ENCODE peak calls at places on chromosomes 1 and 21, in nine cellular contexts. One of them, this sample, is unnamed.

GRCh38 chr1:59298178-59298583 is 1.3 kb downstream of the FGGY start:
- DNase-seq in fibroblast of villous mesenchyme: no peak
- DNase-seq in GM12865: no peak
- DNase-seq in RWPE1: no peak
- DNase-seq in IMR-90: no peak
- DNase-seq in cardiac muscle cell: no peak
- DNase-seq in transverse colon: no peak
- DNase-seq in PC-3: no peak
- DNase-seq in activated B cell treated with CpG ODN at 0.5 μM for 24 hours: no peak
- DNase-seq in this sample: no peak

GRCh38 chr1:239893127-239893731 is 198.5 kb upstream of the FMN2 start:
- DNase-seq in fibroblast of villous mesenchyme: no peak
- DNase-seq in GM12865: no peak
- DNase-seq in RWPE1: peak
- DNase-seq in IMR-90: no peak
- DNase-seq in cardiac muscle cell: no peak
- DNase-seq in transverse colon: no peak
- DNase-seq in PC-3: peak
- DNase-seq in activated B cell treated with CpG ODN at 0.5 μM for 24 hours: no peak
- DNase-seq in this sample: no peak

GRCh38 chr1:201020040-201020591 is 3.4 kb downstream of the KIF21B start:
- DNase-seq in fibroblast of villous mesenchyme: no peak
- DNase-seq in GM12865: peak
- DNase-seq in RWPE1: peak
- DNase-seq in IMR-90: no peak
- DNase-seq in cardiac muscle cell: no peak
- DNase-seq in transverse colon: peak
- DNase-seq in PC-3: no peak
- DNase-seq in activated B cell treated with CpG ODN at 0.5 μM for 24 hours: no peak
- DNase-seq in this sample: peak

GRCh38 chr1:181364801-181365200 is 118.5 kb upstream of the CACNA1E start:
- DNase-seq in fibroblast of villous mesenchyme: no peak
- DNase-seq in GM12865: no peak
- DNase-seq in RWPE1: no peak
- DNase-seq in IMR-90: no peak
- DNase-seq in cardiac muscle cell: no peak
- DNase-seq in transverse colon: no peak
- DNase-seq in PC-3: no peak
- DNase-seq in activated B cell treated with CpG ODN at 0.5 μM for 24 hours: no peak
- DNase-seq in this sample: no peak

GRCh38 chr1:219010720-219011119 is 163.0 kb upstream of the LYPLAL1 start:
- DNase-seq in fibroblast of villous mesenchyme: no peak
- DNase-seq in GM12865: no peak
- DNase-seq in RWPE1: no peak
- DNase-seq in IMR-90: no peak
- DNase-seq in cardiac muscle cell: no peak
- DNase-seq in transverse colon: no peak
- DNase-seq in PC-3: no peak
- DNase-seq in activated B cell treated with CpG ODN at 0.5 μM for 24 hours: no peak
- DNase-seq in this sample: no peak

GRCh38 chr1:221458430-221459156 is 283.3 kb downstream of the DUSP10 start:
- DNase-seq in fibroblast of villous mesenchyme: peak
- DNase-seq in GM12865: no peak
- DNase-seq in RWPE1: no peak
- DNase-seq in IMR-90: peak
- DNase-seq in cardiac muscle cell: peak
- DNase-seq in transverse colon: no peak
- DNase-seq in PC-3: no peak
- DNase-seq in activated B cell treated with CpG ODN at 0.5 μM for 24 hours: no peak
- DNase-seq in this sample: no peak

GRCh38 chr1:87092852-87093251 is 178.4 kb downstream of the HS2ST1 start:
- DNase-seq in fibroblast of villous mesenchyme: no peak
- DNase-seq in GM12865: no peak
- DNase-seq in RWPE1: no peak
- DNase-seq in IMR-90: no peak
- DNase-seq in cardiac muscle cell: no peak
- DNase-seq in transverse colon: no peak
- DNase-seq in PC-3: no peak
- DNase-seq in activated B cell treated with CpG ODN at 0.5 μM for 24 hours: no peak
- DNase-seq in this sample: no peak

GRCh38 chr1:149903836-149904491 is 4.6 kb downstream of the BOLA1 start:
- DNase-seq in fibroblast of villous mesenchyme: no peak
- DNase-seq in GM12865: no peak
- DNase-seq in RWPE1: no peak
- DNase-seq in IMR-90: no peak
- DNase-seq in cardiac muscle cell: no peak
- DNase-seq in transverse colon: no peak
- DNase-seq in PC-3: no peak
- DNase-seq in activated B cell treated with CpG ODN at 0.5 μM for 24 hours: no peak
- DNase-seq in this sample: no peak

GRCh38 chr21:35303085-35303484 is 254.0 kb upstream of the RUNX1 start:
- DNase-seq in fibroblast of villous mesenchyme: peak
- DNase-seq in GM12865: no peak
- DNase-seq in RWPE1: peak
- DNase-seq in IMR-90: peak
- DNase-seq in cardiac muscle cell: peak
- DNase-seq in transverse colon: no peak
- DNase-seq in PC-3: peak
- DNase-seq in activated B cell treated with CpG ODN at 0.5 μM for 24 hours: no peak
- DNase-seq in this sample: no peak

GRCh38 chr1:224920930-224921329 is 8.5 kb upstream of the DNAH14 start:
- DNase-seq in fibroblast of villous mesenchyme: no peak
- DNase-seq in GM12865: no peak
- DNase-seq in RWPE1: no peak
- DNase-seq in IMR-90: no peak
- DNase-seq in cardiac muscle cell: no peak
- DNase-seq in transverse colon: no peak
- DNase-seq in PC-3: no peak
- DNase-seq in activated B cell treated with CpG ODN at 0.5 μM for 24 hours: no peak
- DNase-seq in this sample: no peak

GRCh38 chr1:199752688-199753027 is 274.9 kb upstream of the NR5A2 start:
- DNase-seq in fibroblast of villous mesenchyme: no peak
- DNase-seq in GM12865: no peak
- DNase-seq in RWPE1: no peak
- DNase-seq in IMR-90: no peak
- DNase-seq in cardiac muscle cell: no peak
- DNase-seq in transverse colon: no peak
- DNase-seq in PC-3: no peak
- DNase-seq in activated B cell treated with CpG ODN at 0.5 μM for 24 hours: no peak
- DNase-seq in this sample: no peak

GRCh38 chr1:209884665-209885117 is 53.3 kb upstream of the SYT14 start:
- DNase-seq in fibroblast of villous mesenchyme: peak
- DNase-seq in GM12865: peak
- DNase-seq in RWPE1: peak
- DNase-seq in IMR-90: peak
- DNase-seq in cardiac muscle cell: peak
- DNase-seq in transverse colon: no peak
- DNase-seq in PC-3: peak
- DNase-seq in activated B cell treated with CpG ODN at 0.5 μM for 24 hours: no peak
- DNase-seq in this sample: no peak

GRCh38 chr21:45937721-45938452 is 43.7 kb upstream of the COL6A1 start:
- DNase-seq in fibroblast of villous mesenchyme: no peak
- DNase-seq in GM12865: no peak
- DNase-seq in RWPE1: no peak
- DNase-seq in IMR-90: no peak
- DNase-seq in cardiac muscle cell: no peak
- DNase-seq in transverse colon: no peak
- DNase-seq in PC-3: no peak
- DNase-seq in activated B cell treated with CpG ODN at 0.5 μM for 24 hours: no peak
- DNase-seq in this sample: no peak

GRCh38 chr1:101108123-101108522 is 82.5 kb upstream of the DPH5 start:
- DNase-seq in fibroblast of villous mesenchyme: no peak
- DNase-seq in GM12865: no peak
- DNase-seq in RWPE1: no peak
- DNase-seq in IMR-90: no peak
- DNase-seq in cardiac muscle cell: no peak
- DNase-seq in transverse colon: no peak
- DNase-seq in PC-3: peak
- DNase-seq in activated B cell treated with CpG ODN at 0.5 μM for 24 hours: no peak
- DNase-seq in this sample: no peak

GRCh38 chr1:67579623-67580394 is 105.2 kb upstream of the GADD45A start:
- DNase-seq in fibroblast of villous mesenchyme: no peak
- DNase-seq in GM12865: no peak
- DNase-seq in RWPE1: no peak
- DNase-seq in IMR-90: no peak
- DNase-seq in cardiac muscle cell: no peak
- DNase-seq in transverse colon: no peak
- DNase-seq in PC-3: no peak
- DNase-seq in activated B cell treated with CpG ODN at 0.5 μM for 24 hours: no peak
- DNase-seq in this sample: no peak

GRCh38 chr1:78250201-78250600 is 204.4 kb downstream of the GIPC2 start:
- DNase-seq in fibroblast of villous mesenchyme: no peak
- DNase-seq in GM12865: peak
- DNase-seq in RWPE1: no peak
- DNase-seq in IMR-90: peak
- DNase-seq in cardiac muscle cell: peak
- DNase-seq in transverse colon: no peak
- DNase-seq in PC-3: no peak
- DNase-seq in activated B cell treated with CpG ODN at 0.5 μM for 24 hours: no peak
- DNase-seq in this sample: no peak

DNA sequence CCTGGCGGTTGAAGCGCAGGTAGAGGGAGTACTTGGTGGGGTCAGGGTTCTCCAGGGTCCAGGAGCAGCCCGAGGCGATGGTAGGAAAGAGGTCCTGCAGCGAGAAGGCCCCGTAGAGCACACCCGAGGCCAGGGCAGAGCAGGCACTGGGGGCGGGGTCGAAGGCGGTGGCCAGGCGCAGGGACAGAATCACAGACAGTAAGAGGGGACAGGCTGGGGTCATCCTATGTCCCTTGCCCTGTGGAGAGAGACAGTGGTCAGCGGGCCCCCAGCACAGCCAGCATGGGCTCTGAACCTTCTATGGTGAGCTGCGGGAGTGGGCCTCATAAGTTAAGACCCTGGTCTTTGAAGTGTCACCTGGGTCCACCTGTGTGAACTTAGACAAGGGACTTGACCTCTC is 7.6 kb downstream of the ADGRB2 start:
- DNase-seq in fibroblast of villous mesenchyme: no peak
- DNase-seq in GM12865: no peak
- DNase-seq in RWPE1: no peak
- DNase-seq in IMR-90: no peak
- DNase-seq in cardiac muscle cell: no peak
- DNase-seq in transverse colon: no peak
- DNase-seq in PC-3: no peak
- DNase-seq in activated B cell treated with CpG ODN at 0.5 μM for 24 hours: no peak
- DNase-seq in this sample: no peak
- TF ChIP-seq CTCF in fibroblast of villous mesenchyme: no peak
- TF ChIP-seq CTCF in GM12865: no peak
- TF ChIP-seq CTCF in RWPE1: no peak
- TF ChIP-seq CTCF in IMR-90: no peak
- TF ChIP-seq CTCF in cardiac muscle cell: no peak
- TF ChIP-seq CTCF in transverse colon: no peak
- TF ChIP-seq CTCF in PC-3: no peak
- TF ChIP-seq CTCF in activated B cell treated with CpG ODN at 0.5 μM for 24 hours: no peak
- TF ChIP-seq CTCF in this sample: no peak

GRCh38 chr1:108316545-108316944 is 72.7 kb upstream of the NBPF4 start:
- DNase-seq in fibroblast of villous mesenchyme: peak
- DNase-seq in GM12865: no peak
- DNase-seq in RWPE1: no peak
- DNase-seq in IMR-90: peak
- DNase-seq in cardiac muscle cell: peak
- DNase-seq in transverse colon: no peak
- DNase-seq in PC-3: peak
- DNase-seq in activated B cell treated with CpG ODN at 0.5 μM for 24 hours: no peak
- DNase-seq in this sample: no peak
- TF ChIP-seq CTCF in fibroblast of villous mesenchyme: peak
- TF ChIP-seq CTCF in GM12865: no peak
- TF ChIP-seq CTCF in RWPE1: peak
- TF ChIP-seq CTCF in IMR-90: peak
- TF ChIP-seq CTCF in cardiac muscle cell: peak
- TF ChIP-seq CTCF in transverse colon: no peak
- TF ChIP-seq CTCF in PC-3: peak
- TF ChIP-seq CTCF in activated B cell treated with CpG ODN at 0.5 μM for 24 hours: no peak
- TF ChIP-seq CTCF in this sample: peak

DNA sequence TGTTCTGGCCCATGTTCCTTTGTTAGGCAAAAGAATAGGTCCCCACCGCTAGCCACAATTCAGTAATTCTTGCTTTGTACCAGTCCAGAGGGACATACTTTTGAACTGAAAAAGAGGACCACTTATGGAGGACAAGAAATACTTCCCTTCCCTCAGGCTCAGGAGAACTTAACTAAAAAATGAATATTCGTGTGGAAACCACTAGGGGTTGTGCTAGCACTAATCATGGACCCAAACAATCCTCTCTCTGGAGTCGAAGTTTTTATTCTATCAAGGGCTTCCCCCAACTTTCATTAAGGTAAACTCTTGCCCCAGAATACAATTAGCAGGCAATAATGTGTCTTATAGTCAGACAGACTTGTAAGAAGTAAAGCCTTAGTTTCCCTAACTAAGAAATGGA is 19.3 kb downstream of the TNFSF4 start:
- DNase-seq in fibroblast of villous mesenchyme: no peak
- DNase-seq in GM12865: no peak
- DNase-seq in RWPE1: no peak
- DNase-seq in IMR-90: no peak
- DNase-seq in cardiac muscle cell: no peak
- DNase-seq in transverse colon: no peak
- DNase-seq in PC-3: peak
- DNase-seq in activated B cell treated with CpG ODN at 0.5 μM for 24 hours: no peak
- DNase-seq in this sample: peak
- TF ChIP-seq CTCF in fibroblast of villous mesenchyme: no peak
- TF ChIP-seq CTCF in GM12865: no peak
- TF ChIP-seq CTCF in RWPE1: no peak
- TF ChIP-seq CTCF in IMR-90: no peak
- TF ChIP-seq CTCF in cardiac muscle cell: no peak
- TF ChIP-seq CTCF in transverse colon: no peak
- TF ChIP-seq CTCF in PC-3: peak
- TF ChIP-seq CTCF in activated B cell treated with CpG ODN at 0.5 μM for 24 hours: no peak
- TF ChIP-seq CTCF in this sample: peak

GRCh38 chr1:21865609-21865942 is 53.5 kb downstream of the LDLRAD2 start:
- DNase-seq in fibroblast of villous mesenchyme: no peak
- DNase-seq in GM12865: no peak
- DNase-seq in RWPE1: no peak
- DNase-seq in IMR-90: no peak
- DNase-seq in cardiac muscle cell: no peak
- DNase-seq in transverse colon: peak
- DNase-seq in PC-3: no peak
- DNase-seq in activated B cell treated with CpG ODN at 0.5 μM for 24 hours: peak
- DNase-seq in this sample: peak

GRCh38 chr1:21866629-21867009 is 54.6 kb downstream of the LDLRAD2 start:
- DNase-seq in fibroblast of villous mesenchyme: no peak
- DNase-seq in GM12865: peak
- DNase-seq in RWPE1: no peak
- DNase-seq in IMR-90: no peak
- DNase-seq in cardiac muscle cell: no peak
- DNase-seq in transverse colon: no peak
- DNase-seq in PC-3: peak
- DNase-seq in activated B cell treated with CpG ODN at 0.5 μM for 24 hours: no peak
- DNase-seq in this sample: no peak

GRCh38 chr1:21863981-21864380 is 51.9 kb downstream of the LDLRAD2 start:
- DNase-seq in fibroblast of villous mesenchyme: no peak
- DNase-seq in GM12865: no peak
- DNase-seq in RWPE1: no peak
- DNase-seq in IMR-90: no peak
- DNase-seq in cardiac muscle cell: no peak
- DNase-seq in transverse colon: no peak
- DNase-seq in PC-3: no peak
- DNase-seq in activated B cell treated with CpG ODN at 0.5 μM for 24 hours: no peak
- DNase-seq in this sample: no peak

GRCh38 chr1:21864730-21865129 is 52.7 kb downstream of the LDLRAD2 start:
- DNase-seq in fibroblast of villous mesenchyme: no peak
- DNase-seq in GM12865: no peak
- DNase-seq in RWPE1: no peak
- DNase-seq in IMR-90: no peak
- DNase-seq in cardiac muscle cell: no peak
- DNase-seq in transverse colon: no peak
- DNase-seq in PC-3: no peak
- DNase-seq in activated B cell treated with CpG ODN at 0.5 μM for 24 hours: no peak
- DNase-seq in this sample: no peak

GRCh38 chr1:21865943-21866628 is 54.0 kb downstream of the LDLRAD2 start:
- DNase-seq in fibroblast of villous mesenchyme: no peak
- DNase-seq in GM12865: peak
- DNase-seq in RWPE1: no peak
- DNase-seq in IMR-90: no peak
- DNase-seq in cardiac muscle cell: no peak
- DNase-seq in transverse colon: peak
- DNase-seq in PC-3: no peak
- DNase-seq in activated B cell treated with CpG ODN at 0.5 μM for 24 hours: peak
- DNase-seq in this sample: peak
- TF ChIP-seq CTCF in fibroblast of villous mesenchyme: no peak
- TF ChIP-seq CTCF in GM12865: no peak
- TF ChIP-seq CTCF in RWPE1: no peak
- TF ChIP-seq CTCF in IMR-90: no peak
- TF ChIP-seq CTCF in cardiac muscle cell: no peak
- TF ChIP-seq CTCF in transverse colon: no peak
- TF ChIP-seq CTCF in PC-3: peak
- TF ChIP-seq CTCF in activated B cell treated with CpG ODN at 0.5 μM for 24 hours: no peak
- TF ChIP-seq CTCF in this sample: no peak